ENCODE peak calls at places on chromosomes 13 and 19, in ten cellular contexts. N, R, H, M, S, D, L, W, B and Y are unnamed samples.

GRCh38 chr13:105410602-105411001 is 1124.9 kb downstream of the EFNB2 start:
- DNase-seq in B (no peak), D (peak), M (peak), W (peak), L (peak), H (peak), R (peak), N (peak), S (peak), Y (peak)

GRCh38 chr13:50156140-50156539 is 140.9 kb downstream of the KCNRG start:
- DNase-seq in L (no peak), R (peak), W (no peak), M (no peak), H (peak), D (no peak), B (no peak), N (no peak), S (no peak), Y (no peak)

GRCh38 chr13:101398191-101398590 is 18.1 kb downstream of the NALCN start:
- DNase-seq in S (no peak), H (no peak), D (no peak), R (peak), N (no peak), W (no peak), L (no peak), B (no peak), M (no peak), Y (no peak)

GRCh38 chr19:13401388-13401787 is 104.9 kb downstream of the CACNA1A start:
- DNase-seq in H (no peak), N (no peak), R (peak), M (peak), L (no peak), B (no peak), S (peak), W (no peak), D (no peak), Y (peak)

GRCh38 chr13:114097893-114098688 is 34.3 kb downstream of the RASA3 start:
- DNase-seq in B (peak), N (no peak), D (peak), S (no peak), L (no peak), R (no peak), W (no peak), M (no peak), H (peak), Y (no peak)

GRCh38 chr19:10836478-10837325 is 690 bp upstream of the TMED1 start:
- DNase-seq in L (peak), W (peak), D (peak), M (peak), S (peak), B (no peak), R (no peak), N (no peak), H (peak), Y (peak)

GRCh38 chr19:18112989-18113478 is 15.5 kb downstream of the MAST3 start:
- DNase-seq in S (peak), H (peak), B (no peak), M (peak), D (peak), W (peak), R (peak), L (peak), N (peak), Y (peak)

GRCh38 chr13:112159575-112160547 is 92.9 kb downstream of the SOX1 start:
- DNase-seq in M (no peak), L (no peak), N (no peak), R (no peak), S (no peak), B (peak), W (peak), H (peak), D (no peak), Y (no peak)

GRCh38 chr19:43605875-43606568 is 5.9 kb upstream of the SRRM5 start:
- DNase-seq in R (no peak), W (no peak), B (no peak), M (no peak), H (no peak), S (no peak), N (no peak), L (no peak), D (no peak), Y (no peak)

GRCh38 chr13:42615691-42616090 is 41.7 kb downstream of the TNFSF11 start:
- DNase-seq in B (no peak), M (no peak), S (peak), R (peak), H (no peak), N (no peak), D (no peak), L (no peak), W (no peak), Y (peak)

GRCh38 chr19:13906525-13906904 is 514 bp downstream of the CC2D1A start:
- DNase-seq in W (peak), L (peak), M (no peak), S (no peak), N (no peak), H (no peak), D (peak), R (no peak), B (no peak), Y (no peak)

GRCh38 chr13:75881109-75881775 is 245.1 kb downstream of the LMO7 start:
- DNase-seq in L (no peak), R (peak), D (no peak), B (no peak), S (no peak), N (no peak), W (no peak), H (no peak), M (no peak), Y (no peak)

GRCh38 chr19:31179471-31179852 is 169.8 kb downstream of the TSHZ3 start:
- DNase-seq in H (no peak), D (no peak), L (no peak), N (no peak), M (no peak), S (no peak), W (no peak), B (no peak), R (no peak), Y (no peak)

GRCh38 chr13:39484506-39485313 is 118.3 kb downstream of the LHFPL6 start:
- DNase-seq in W (no peak), B (no peak), R (peak), N (no peak), L (no peak), D (no peak), S (no peak), M (no peak), H (no peak), Y (no peak)

GRCh38 chr13:44921478-44921877 is 67.8 kb downstream of the NUFIP1 start:
- DNase-seq in B (no peak), W (no peak), R (no peak), L (no peak), M (no peak), H (peak), S (no peak), N (no peak), D (no peak), Y (no peak)

GRCh38 chr19:49057636-49058234 is at the start of gene CGB7:
- DNase-seq in D (peak), B (no peak), W (peak), S (peak), N (no peak), H (peak), M (peak), L (peak), R (peak), Y (no peak)

GRCh38 chr19:20453424-20453938 is 112.1 kb downstream of the ZNF737 start:
- DNase-seq in B (no peak), R (no peak), W (no peak), L (no peak), N (no peak), M (no peak), H (no peak), D (no peak), S (no peak), Y (no peak)

GRCh38 chr19:17716309-17716929 is 2.9 kb upstream of the MAP1S start:
- DNase-seq in N (no peak), D (no peak), R (no peak), W (no peak), H (no peak), S (no peak), M (no peak), L (no peak), B (no peak), Y (peak)

GRCh38 chr13:110149036-110149435 is 157.9 kb downstream of the COL4A1 start:
- DNase-seq in R (no peak), M (no peak), W (no peak), D (no peak), S (no peak), B (no peak), L (no peak), H (no peak), N (no peak), Y (no peak)

GRCh38 chr13:36712785-36713184 is 39.0 kb downstream of the SERTM1 start:
- DNase-seq in N (no peak), H (no peak), L (no peak), M (no peak), D (no peak), R (peak), W (no peak), B (no peak), S (no peak), Y (no peak)

GRCh38 chr13:94435604-94436226 is 43.8 kb downstream of the DCT start:
- DNase-seq in S (peak), W (no peak), M (peak), N (peak), B (no peak), D (no peak), R (peak), H (no peak), L (no peak), Y (peak)

GRCh38 chr13:33145667-33146066 is 129.4 kb downstream of the KL start:
- DNase-seq in D (no peak), M (no peak), B (no peak), N (no peak), R (no peak), L (no peak), W (no peak), H (no peak), S (no peak), Y (no peak)

GRCh38 chr13:28035146-28035782 is 46.8 kb upstream of the URAD start:
- DNase-seq in R (peak), B (no peak), S (peak), M (no peak), D (no peak), H (no peak), W (peak), L (no peak), N (no peak), Y (no peak)

GRCh38 chr19:49231389-49231788 is 73.8 kb downstream of the TRPM4 start:
- DNase-seq in R (no peak), W (no peak), S (no peak), M (no peak), D (no peak), L (no peak), B (no peak), H (no peak), N (no peak), Y (no peak)

GRCh38 chr19:11814707-11815050 is 606 bp downstream of the ZNF440 start:
- DNase-seq in H (no peak), L (no peak), M (peak), R (peak), W (peak), S (no peak), D (no peak), N (peak), B (no peak), Y (no peak)

GRCh38 chr13:105587786-105588185 is 947.7 kb downstream of the EFNB2 start:
- DNase-seq in W (no peak), M (no peak), H (no peak), B (no peak), N (no peak), D (no peak), L (no peak), R (peak), S (peak), Y (no peak)

GRCh38 chr13:47628666-47629065 is 372.4 kb downstream of the SUCLA2 start:
- DNase-seq in N (no peak), L (no peak), W (no peak), S (no peak), H (no peak), M (no peak), D (no peak), B (no peak), R (peak), Y (no peak)

GRCh38 chr13:105920375-105920774 is 615.1 kb downstream of the EFNB2 start:
- DNase-seq in S (peak), H (peak), R (peak), D (no peak), N (no peak), B (no peak), M (no peak), L (no peak), W (peak), Y (no peak)

GRCh38 chr13:74573654-74574053 is 439.4 kb upstream of the KLF12 start:
- DNase-seq in M (no peak), B (no peak), H (peak), R (no peak), W (no peak), D (no peak), N (peak), L (no peak), S (peak), Y (peak)

GRCh38 chr19:37874784-37875183 is 31.6 kb downstream of the WDR87 start:
- DNase-seq in W (no peak), R (peak), M (no peak), N (no peak), D (no peak), L (no peak), S (no peak), B (peak), H (no peak), Y (no peak)

GRCh38 chr13:112722433-112723250 is 32.8 kb downstream of the ATP11A start:
- DNase-seq in N (no peak), S (peak), L (peak), D (peak), H (no peak), M (peak), W (no peak), B (no peak), R (peak), Y (peak)